ENCODE peak calls at places on chromosomes 2 and 18, in six cellular contexts. Z is lower lobe of right lung; U is astrocyte; F is esophagus muscularis mucosa; D is AG04450; W is CD4-positive, CD25-positive, alpha-beta regulatory T cell. C is an unnamed sample.
A peak's percentile ranks its signal among the peaks of the same experiment; 100 is the strongest.

GRCh38 chr18:23541349-23542093 is 38.2 kb downstream of the RMC1 start:
- DNase-seq in Z (no peak), U (no peak), F (no peak), D (no peak), W (no peak), C (no peak)

GRCh38 chr18:10490401-10491289 is 35.2 kb upstream of the NAPG start:
- DNase-seq in Z (no peak), U (no peak), F (no peak), D (no peak), W (peak; percentile 11), C (no peak)

GRCh38 chr2:68594041-68594440 is 49.3 kb upstream of the PROKR1 start:
- DNase-seq in Z (no peak), U (no peak), F (no peak), D (no peak), W (no peak), C (no peak)

GRCh38 chr18:66916834-66917233 is 312.9 kb upstream of the CDH19 start:
- DNase-seq in Z (no peak), U (no peak), F (no peak), D (no peak), W (no peak), C (no peak)

GRCh38 chr2:2156881-2157280 is 174.2 kb downstream of the MYT1L start:
- DNase-seq in Z (no peak), U (no peak), F (no peak), D (no peak), W (no peak), C (no peak)

GRCh38 chr18:63788447-63789096 is 13.4 kb downstream of the SERPINB7 start:
- DNase-seq in Z (no peak), U (peak; percentile 91), F (no peak), D (peak; percentile 58), W (no peak), C (no peak)

GRCh38 chr2:25618676-25619075 is 54.7 kb downstream of the DTNB start:
- DNase-seq in Z (no peak), U (peak; percentile 87), F (no peak), D (no peak), W (no peak), C (no peak)

GRCh38 chr2:172438064-172438421 is 10.7 kb downstream of the ITGA6 start:
- DNase-seq in Z (no peak), U (no peak), F (no peak), D (no peak), W (no peak), C (no peak)

GRCh38 chr2:160331258-160332025 is 131.4 kb upstream of the ITGB6 start:
- DNase-seq in Z (no peak), U (no peak), F (no peak), D (no peak), W (no peak), C (no peak)

GRCh38 chr2:234395801-234396478 is 100.9 kb downstream of the ARL4C start:
- DNase-seq in Z (no peak), U (no peak), F (no peak), D (no peak), W (no peak), C (peak; percentile 24)

GRCh38 chr2:209648714-209649113 is 122.9 kb upstream of the UNC80 start:
- DNase-seq in Z (no peak), U (peak; percentile 59), F (no peak), D (no peak), W (no peak), C (no peak)

GRCh38 chr2:109174214-109174613 is 45.2 kb downstream of the SH3RF3 start:
- DNase-seq in Z (no peak), U (no peak), F (no peak), D (no peak), W (no peak), C (no peak)

GRCh38 chr2:26580751-26581150 is 60.4 kb downstream of the CIB4 start:
- DNase-seq in Z (no peak), U (no peak), F (no peak), D (no peak), W (no peak), C (no peak)

GRCh38 chr2:112939425-112939824 is 28.5 kb downstream of the IL37 start:
- DNase-seq in Z (no peak), U (no peak), F (no peak), D (no peak), W (no peak), C (no peak)

GRCh38 chr2:29129586-29130281 is 14.5 kb downstream of the CLIP4 start:
- DNase-seq in Z (no peak), U (no peak), F (no peak), D (no peak), W (no peak), C (no peak)

GRCh38 chr2:107745100-107745499 is 81.6 kb upstream of the RGPD4 start:
- DNase-seq in Z (no peak), U (no peak), F (no peak), D (no peak), W (no peak), C (no peak)

GRCh38 chr2:161172901-161173540 is 12.8 kb downstream of the TANK start:
- DNase-seq in Z (no peak), U (no peak), F (no peak), D (no peak), W (no peak), C (no peak)

GRCh38 chr18:21991897-21992296 is 177.5 kb upstream of the GATA6 start:
- DNase-seq in Z (no peak), U (no peak), F (no peak), D (no peak), W (no peak), C (no peak)

GRCh38 chr2:10951558-10952414 is 40.1 kb downstream of the KCNF1 start:
- DNase-seq in Z (no peak), U (no peak), F (no peak), D (no peak), W (no peak), C (no peak)

GRCh38 chr2:1730047-1730937 is 14.0 kb downstream of the PXDN start:
- DNase-seq in Z (peak; percentile 49), U (peak; percentile 90), F (no peak), D (peak; percentile 84), W (no peak), C (peak; percentile 25)

GRCh38 chr2:173400760-173401159 is 46.1 kb downstream of the CDCA7 start:
- DNase-seq in Z (no peak), U (no peak), F (no peak), D (no peak), W (no peak), C (no peak)

GRCh38 chr2:238520359-238520886 is 93.7 kb downstream of the ASB1 start:
- DNase-seq in Z (no peak), U (no peak), F (no peak), D (no peak), W (no peak), C (no peak)

GRCh38 chr2:238517209-238517608 is 90.5 kb downstream of the ASB1 start:
- DNase-seq in Z (no peak), U (no peak), F (no peak), D (no peak), W (no peak), C (no peak)

GRCh38 chr2:238518828-238519186 is 92.1 kb downstream of the ASB1 start:
- DNase-seq in Z (no peak), U (no peak), F (no peak), D (no peak), W (no peak), C (no peak)

GRCh38 chr2:238521002-238521401 is 94.3 kb downstream of the ASB1 start:
- DNase-seq in Z (no peak), U (no peak), F (no peak), D (no peak), W (no peak), C (no peak)

DNA sequence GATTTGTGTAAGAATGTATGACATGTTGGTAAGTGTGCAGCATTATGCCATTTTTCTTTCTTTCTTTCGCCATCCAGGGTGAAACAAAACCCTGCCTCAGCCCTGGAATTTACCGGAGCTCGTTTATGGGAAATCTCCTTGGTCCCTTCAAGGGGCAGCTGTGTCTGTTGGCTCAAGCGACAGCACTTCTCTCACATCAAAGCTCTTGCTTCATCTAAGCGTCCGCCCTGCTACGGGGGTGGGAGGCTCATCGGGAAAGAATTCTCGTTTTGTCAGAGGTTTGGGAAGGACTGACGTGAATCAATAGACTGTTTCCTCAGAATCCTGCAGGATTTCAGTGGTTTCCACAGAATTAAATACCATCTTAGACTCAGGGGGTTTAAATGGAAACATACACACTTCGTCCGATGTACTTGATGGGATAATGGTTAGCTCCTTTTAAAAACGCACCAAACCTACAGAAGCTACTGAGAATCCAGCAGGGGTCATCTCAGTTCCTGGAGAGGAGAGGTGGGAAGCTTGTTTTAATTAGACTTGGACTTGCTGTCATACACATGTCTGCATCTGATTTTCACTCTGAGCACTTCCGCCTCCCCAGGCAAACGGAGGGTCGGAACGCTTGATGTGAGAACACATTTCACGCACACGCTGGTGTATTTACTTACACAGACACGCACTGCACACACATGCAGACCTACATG is 91.5 kb downstream of the ASB1 start:
- DNase-seq in Z (no peak), U (peak; percentile 55), F (no peak), D (no peak), W (no peak), C (no peak)
- H3K9me3 ChIP-seq in Z (peaks cover 22% of the 10 kb centered on the region), U (peaks cover 20% of the 10 kb centered on the region), F (no peaks in the 10 kb centered on the region), D (peaks cover 18% of the 10 kb centered on the region), W (peaks cover 8% of the 10 kb centered on the region), C (peaks cover 12% of the 10 kb centered on the region)

DNA sequence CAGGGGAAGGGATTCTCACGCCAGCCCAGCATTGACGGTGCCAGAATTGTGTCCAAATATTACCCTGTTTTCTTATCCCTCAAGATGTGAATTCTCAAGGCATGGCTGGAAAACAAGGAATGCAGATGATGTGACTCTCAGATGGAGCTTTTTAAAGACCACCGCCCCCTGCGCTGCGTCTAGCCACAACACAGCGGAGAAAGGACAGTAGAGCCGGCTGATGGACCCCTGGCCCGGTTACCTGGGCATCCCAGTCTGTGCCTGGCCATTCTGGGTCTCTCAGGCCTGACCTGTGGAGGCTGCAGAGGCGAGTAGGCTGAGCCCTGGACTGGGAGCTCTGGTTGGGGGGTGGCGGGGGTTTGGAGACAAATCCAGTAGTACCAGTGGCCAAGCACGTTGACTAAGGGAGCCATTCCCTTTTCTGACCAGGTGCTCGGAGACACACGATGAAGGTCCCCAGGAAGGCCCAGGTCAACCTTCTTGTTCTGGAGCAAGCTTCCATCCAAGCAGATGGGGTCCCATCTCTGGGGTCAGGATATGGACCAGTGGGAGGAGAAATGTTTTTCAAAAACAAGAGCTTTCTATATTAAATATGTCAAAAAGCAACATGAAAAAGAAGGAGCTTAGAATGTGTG is 5.3 kb downstream of the CAPN13 start:
- DNase-seq in Z (no peak), U (no peak), F (peak; percentile 81), D (no peak), W (no peak), C (no peak)
- H3K4me3 ChIP-seq in Z (no peak overlapping the region), U (no peak overlapping the region), F (no peak overlapping the region), D (no peak overlapping the region), W (no peak overlapping the region), C (no peak overlapping the region)

GRCh38 chr2:17398770-17399169 is 119.5 kb downstream of the RAD51AP2 start:
- DNase-seq in Z (no peak), U (no peak), F (no peak), D (no peak), W (no peak), C (no peak)

GRCh38 chr2:17401096-17401495 is 117.1 kb downstream of the RAD51AP2 start:
- DNase-seq in Z (no peak), U (no peak), F (no peak), D (no peak), W (no peak), C (no peak)
- H3K9me3 ChIP-seq in Z (peaks cover 7% of the 10 kb centered on the region), U (peaks cover 4% of the 10 kb centered on the region), F (no peaks in the 10 kb centered on the region), D (no peaks in the 10 kb centered on the region), W (peaks cover 3% of the 10 kb centered on the region), C (peaks cover 9% of the 10 kb centered on the region)

DNA sequence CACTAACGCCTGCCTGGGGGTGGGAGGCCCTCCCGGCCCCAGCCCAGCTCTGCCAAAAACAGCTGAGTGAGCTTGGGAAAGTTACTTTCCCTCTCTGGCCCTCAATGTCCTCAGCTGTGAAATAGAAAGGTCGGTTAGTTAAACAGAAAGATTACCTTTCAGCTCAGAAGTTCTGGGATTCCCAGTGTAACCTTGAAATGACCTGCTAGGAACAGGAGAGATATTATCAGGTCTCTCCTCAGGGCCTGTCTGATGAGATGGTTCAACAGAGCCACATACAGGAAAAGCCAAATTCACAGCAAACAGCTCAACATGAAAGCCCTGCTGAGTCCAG is 68.8 kb downstream of the LBH start:
- DNase-seq in Z (no peak), U (no peak), F (no peak), D (no peak), W (no peak), C (no peak)
- H3K4me3 ChIP-seq in Z (no peak overlapping the region), U (no peak overlapping the region), F (no peak overlapping the region), D (no peak overlapping the region), W (no peak overlapping the region), C (no peak overlapping the region)

C was measured in psoas muscle.